ENCODE peak calls at places on chromosome 15, in six cellular contexts. N, C, R, V, H and F are unnamed samples.

GRCh38 chr15:63337046-63337445 is 44.6 kb downstream of the CA12 start:
- ATAC-seq in H (no peak), R (no peak), N (no peak), V (no peak), C (no peak), F (no peak)

GRCh38 chr15:34794590-34795206 is 651 bp downstream of the ACTC1 start:
- ATAC-seq in H (peak; percentile 2), N (no peak), V (no peak), R (no peak), C (no peak), F (peak; percentile 5)

GRCh38 chr15:51170882-51171577 is 76.3 kb upstream of the TNFAIP8L3 start:
- ATAC-seq in H (no peak), R (no peak), N (peak; percentile 18), V (no peak), C (no peak), F (no peak)

GRCh38 chr15:52095597-52096262 is 16.8 kb downstream of the BCL2L10 start:
- ATAC-seq in N (no peak), C (no peak), H (no peak), V (no peak), R (peak; percentile 66), F (peak; percentile 70)

GRCh38 chr15:72379856-72380255 is 4.0 kb upstream of the HEXA start:
- ATAC-seq in V (no peak), R (no peak), H (no peak), C (no peak), N (no peak), F (no peak)

GRCh38 chr15:70035719-70036077 is 62.0 kb downstream of the TLE3 start:
- ATAC-seq in N (no peak), R (no peak), C (no peak), H (no peak), V (no peak), F (no peak)

GRCh38 chr15:85800460-85801123 is 5.9 kb upstream of the KLHL25 start:
- ATAC-seq in N (peak; percentile 88), H (peak; percentile 71), V (no peak), C (peak; percentile 77), R (peak; percentile 51), F (peak; percentile 67)

GRCh38 chr15:69305933-69306568 is 7.3 kb downstream of the PAQR5 start:
- ATAC-seq in N (no peak), V (no peak), C (no peak), H (no peak), R (peak; percentile 24), F (no peak)

GRCh38 chr15:87828608-87829007 is 427.9 kb downstream of the NTRK3 start:
- ATAC-seq in R (no peak), C (no peak), H (no peak), N (no peak), V (no peak), F (no peak)

GRCh38 chr15:85289677-85290365 is 90.6 kb upstream of the AKAP13 start:
- ATAC-seq in H (peak; percentile 67), R (peak; percentile 59), V (no peak), N (peak; percentile 84), C (peak; percentile 67), F (no peak)

GRCh38 chr15:41416162-41416741 is 643 bp upstream of the RTF1 start:
- ATAC-seq in R (peak; percentile 25), H (peak; percentile 4), C (peak; percentile 32), V (peak; percentile 15), N (peak; percentile 18), F (peak; percentile 25)

GRCh38 chr15:79378394-79379158 is 53.6 kb upstream of the MINAR1 start:
- ATAC-seq in N (no peak), V (no peak), H (no peak), C (no peak), R (no peak), F (no peak)

GRCh38 chr15:101068961-101069734 is 150.0 kb downstream of the LRRK1 start:
- ATAC-seq in N (no peak), H (no peak), V (no peak), C (peak; percentile 2), R (peak; percentile 77), F (no peak)

GRCh38 chr15:91099616-91100560 is at the start of gene SV2B:
- ATAC-seq in R (peak; percentile 60), C (peak; percentile 61), H (peak; percentile 65), V (peak; percentile 55), N (peak; percentile 56), F (peak; percentile 53)

GRCh38 chr15:49026700-49027099 is 19.5 kb downstream of the SECISBP2L start:
- ATAC-seq in N (no peak), C (no peak), H (no peak), R (no peak), V (no peak), F (no peak)

GRCh38 chr15:52360229-52361203 is 64.9 kb upstream of the MYO5C start:
- ATAC-seq in V (no peak), H (peak; percentile 29), N (no peak), R (no peak), C (no peak), F (no peak)

GRCh38 chr15:31398677-31399260 is 72.1 kb downstream of the KLF13 start:
- ATAC-seq in C (no peak), V (no peak), H (no peak), R (no peak), N (no peak), F (no peak)

GRCh38 chr15:26294062-26294689 is 431.0 kb upstream of the ATP10A start:
- ATAC-seq in C (peak; percentile 93), V (no peak), R (no peak), H (peak; percentile 86), N (peak; percentile 95), F (peak; percentile 69)

GRCh38 chr15:35437157-35437556 is 108.8 kb downstream of the DPH6 start:
- ATAC-seq in R (peak; percentile 44), V (no peak), H (no peak), C (no peak), N (no peak), F (no peak)

GRCh38 chr15:89103481-89104171 is 15.4 kb downstream of the ABHD2 start:
- ATAC-seq in R (no peak), H (no peak), N (peak; percentile 9), C (peak; percentile 2), V (no peak), F (no peak)

GRCh38 chr15:91348812-91349500 is 248.9 kb downstream of the SV2B start:
- ATAC-seq in H (no peak), R (no peak), N (no peak), C (no peak), V (peak; percentile 99), F (no peak)

GRCh38 chr15:63283126-63283525 is 5.7 kb downstream of the APH1B start:
- ATAC-seq in H (no peak), R (no peak), V (no peak), C (peak; percentile 61), N (no peak), F (no peak)

GRCh38 chr15:69727257-69727924 is 274.8 kb downstream of the RPLP1 start:
- ATAC-seq in R (no peak), V (no peak), N (no peak), C (no peak), H (no peak), F (no peak)

GRCh38 chr15:71435552-71435951 is 320.3 kb downstream of the THSD4 start:
- ATAC-seq in H (no peak), C (no peak), R (no peak), V (no peak), N (no peak), F (no peak)

GRCh38 chr15:27059610-27060202 is 88.7 kb downstream of the GABRG3 start:
- ATAC-seq in R (no peak), V (no peak), H (no peak), C (peak; percentile 86), N (no peak), F (no peak)

GRCh38 chr15:80590772-80591355 is 104.2 kb upstream of the ABHD17C start:
- ATAC-seq in C (no peak), N (no peak), H (no peak), V (no peak), R (no peak), F (no peak)

GRCh38 chr15:54282228-54282836 is 304.1 kb downstream of the UNC13C start:
- ATAC-seq in V (no peak), H (no peak), C (no peak), R (no peak), N (no peak), F (no peak)

GRCh38 chr15:52093539-52094502 is 18.8 kb downstream of the BCL2L10 start:
- ATAC-seq in R (peak; percentile 64), H (peak; percentile 65), V (no peak), N (peak; percentile 54), C (peak; percentile 69), F (peak; percentile 78)

GRCh38 chr15:56038015-56038414 is 44.6 kb upstream of the NEDD4 start:
- ATAC-seq in V (no peak), H (no peak), R (no peak), C (no peak), N (no peak), F (no peak)

GRCh38 chr15:57203906-57204305 is 172.4 kb upstream of the CGNL1 start:
- ATAC-seq in C (no peak), V (no peak), R (no peak), H (no peak), N (no peak), F (no peak)

GRCh38 chr15:29935296-29936020 is 113.2 kb upstream of the TJP1 start:
- ATAC-seq in V (no peak), N (no peak), H (no peak), C (peak; percentile 63), R (no peak), F (no peak)

GRCh38 chr15:67822537-67823370 is 2.6 kb upstream of the SKOR1 start:
- ATAC-seq in C (no peak), V (no peak), N (no peak), H (no peak), R (no peak), F (no peak)

GRCh38 chr15:56838085-56838484 is 80.4 kb upstream of the TCF12 start:
- ATAC-seq in C (no peak), H (no peak), V (no peak), N (no peak), R (no peak), F (no peak)

GRCh38 chr15:83747718-83748110 is 93.8 kb downstream of the ADAMTSL3 start:
- ATAC-seq in H (no peak), C (peak; percentile 25), N (no peak), V (no peak), R (no peak), F (no peak)